ENCODE peak calls at places on chromosomes 13 and 19, in four cellular contexts. C, F, K and Q are unnamed samples.

GRCh38 chr19:46049597-46049996 is 8.8 kb upstream of the IGFL4 start:
- DNase-seq in C (no peak), F (peak; percentile 9), K (no peak), Q (no peak)

GRCh38 chr13:38804536-38804935 is 117.7 kb downstream of the FREM2 start:
- DNase-seq in C (peak; percentile 4), F (no peak), K (no peak), Q (no peak)

GRCh38 chr13:64164435-64164834 is 2748.8 kb upstream of the PCDH20 start:
- DNase-seq in C (no peak), F (no peak), K (no peak), Q (no peak)

GRCh38 chr19:14059093-14059480 is 2.8 kb downstream of the PALM3 start:
- DNase-seq in C (no peak), F (peak; percentile 73), K (no peak), Q (no peak)

GRCh38 chr19:54518844-54519243 is 16.2 kb downstream of the LAIR2 start:
- DNase-seq in C (no peak), F (peak; percentile 15), K (peak; percentile 48), Q (no peak)

GRCh38 chr13:101514695-101515275 is 62.3 kb downstream of the ITGBL1 start:
- DNase-seq in C (peak; percentile 76), F (no peak), K (no peak), Q (no peak)

GRCh38 chr13:23922005-23922932 is 25.0 kb upstream of the C1QTNF9B start:
- DNase-seq in C (peak; percentile 18), F (no peak), K (no peak), Q (no peak)

GRCh38 chr19:5627395-5627904 is 4.6 kb downstream of the SAFB start:
- DNase-seq in C (no peak), F (peak; percentile 57), K (no peak), Q (peak; percentile 22)

GRCh38 chr19:38433268-38433733 is at the start of gene RYR1:
- DNase-seq in C (peak; percentile 10), F (peak; percentile 67), K (peak; percentile 60), Q (peak; percentile 24)

GRCh38 chr19:33124207-33125098 is 7.5 kb upstream of the WDR88 start:
- DNase-seq in C (no peak), F (no peak), K (no peak), Q (no peak)

GRCh38 chr19:29687897-29688728 is 22.9 kb downstream of the PLEKHF1 start:
- DNase-seq in C (peak; percentile 74), F (no peak), K (no peak), Q (no peak)

GRCh38 chr19:7870571-7871279 is 3.5 kb downstream of the PRR36 start:
- DNase-seq in C (peak; percentile 36), F (peak; percentile 68), K (peak; percentile 49), Q (no peak)

GRCh38 chr13:51825165-51825592 is 19.8 kb downstream of the TMEM272 start:
- DNase-seq in C (peak; percentile 81), F (no peak), K (no peak), Q (no peak)

GRCh38 chr13:39641645-39642044 is 13.8 kb upstream of the COG6 start:
- DNase-seq in C (no peak), F (no peak), K (no peak), Q (no peak)

GRCh38 chr19:2168619-2169424 is 5.1 kb downstream of the DOT1L start:
- DNase-seq in C (peak; percentile 97), F (peak; percentile 94), K (peak; percentile 33), Q (peak; percentile 73)